ENCODE peak calls at places on chromosome 18, in eight cellular contexts. Q is neuronal stem cell, C is HCT116, J is mammary epithelial cell, Z is K562, U is SK-N-SH, K is kidney, R is IMR-90. D is an unnamed sample.

GRCh38 chr18:27540126-27540525 is 355.0 kb upstream of the CHST9 start:
- DNase-seq in C (no peak), R (no peak), U (no peak), Q (peak), Z (no peak), J (no peak), K (no peak), D (peak)

GRCh38 chr18:74768096-74768495 is 170.4 kb downstream of the ZNF407 start:
- DNase-seq in Q (no peak), Z (no peak), U (no peak), K (no peak), R (peak), C (no peak), J (no peak), D (no peak)

GRCh38 chr18:52569492-52569891 is 229.5 kb downstream of the DCC start:
- DNase-seq in K (no peak), U (no peak), J (peak), Q (no peak), Z (no peak), C (no peak), R (peak), D (no peak)

GRCh38 chr18:27844416-27844792 is 332.5 kb downstream of the CDH2 start:
- DNase-seq in C (no peak), U (no peak), Q (no peak), R (peak), J (peak), Z (no peak), K (no peak), D (no peak)

GRCh38 chr18:77218642-77219041 is 31.0 kb upstream of the GALR1 start:
- DNase-seq in C (no peak), Z (no peak), R (no peak), Q (no peak), K (no peak), J (no peak), U (no peak), D (no peak)

GRCh38 chr18:14948163-14948540 is 200.2 kb downstream of the ANKRD30B start:
- DNase-seq in Q (no peak), Z (no peak), R (no peak), J (no peak), K (no peak), C (no peak), U (no peak), D (no peak)

GRCh38 chr18:21826196-21826595 is 85.6 kb downstream of the MIB1 start:
- DNase-seq in J (peak), C (no peak), Z (no peak), U (no peak), K (no peak), Q (no peak), R (peak), D (peak)

GRCh38 chr18:6561029-6561861 is 146.5 kb upstream of the L3MBTL4 start:
- DNase-seq in Q (no peak), K (no peak), Z (peak), U (no peak), J (no peak), R (peak), C (no peak), D (peak)

GRCh38 chr18:10453885-10454772 is at the start of gene APCDD1:
- DNase-seq in Z (no peak), J (peak), U (peak), Q (peak), R (no peak), K (peak), C (no peak), D (peak)

GRCh38 chr18:62281684-62282083 is 43.4 kb upstream of the TNFRSF11A start:
- DNase-seq in K (no peak), R (peak), Q (no peak), C (no peak), Z (no peak), U (no peak), J (peak), D (no peak)

GRCh38 chr18:60202702-60203101 is 169.9 kb downstream of the MC4R start:
- DNase-seq in Q (no peak), C (no peak), K (no peak), R (no peak), J (no peak), Z (no peak), U (no peak), D (no peak)

GRCh38 chr18:46393230-46393629 is 263.8 kb downstream of the LOXHD1 start:
- DNase-seq in K (peak), R (no peak), U (peak), J (no peak), Z (peak), C (no peak), Q (peak), D (peak)

GRCh38 chr18:24917767-24918166 is 434.2 kb downstream of the ZNF521 start:
- DNase-seq in U (no peak), K (no peak), Z (no peak), C (no peak), J (no peak), Q (no peak), R (no peak), D (no peak)

GRCh38 chr18:38369772-38370690 is 804.4 kb upstream of the CELF4 start:
- DNase-seq in R (no peak), U (no peak), C (no peak), J (peak), K (no peak), Z (no peak), Q (no peak), D (no peak)

GRCh38 chr18:76610012-76610411 is 115.0 kb upstream of the ZNF516 start:
- DNase-seq in C (no peak), R (no peak), U (no peak), J (no peak), Z (no peak), Q (no peak), K (no peak), D (no peak)

GRCh38 chr18:20971886-20972267 is 139.7 kb downstream of the ROCK1 start:
- DNase-seq in J (peak), U (peak), R (peak), K (no peak), C (peak), Q (no peak), Z (peak), D (peak)

GRCh38 chr18:76401496-76401895 is 93.5 kb downstream of the ZNF516 start:
- DNase-seq in J (no peak), U (peak), K (no peak), R (no peak), Z (no peak), C (no peak), Q (no peak), D (no peak)

GRCh38 chr18:28834889-28835288 is 658.0 kb upstream of the CDH2 start:
- DNase-seq in K (no peak), Z (no peak), C (no peak), R (peak), U (no peak), J (peak), Q (no peak), D (no peak)

GRCh38 chr18:61731693-61732376 is 161.0 kb downstream of the RNF152 start:
- DNase-seq in Z (no peak), U (no peak), Q (no peak), J (no peak), K (no peak), R (no peak), C (no peak), D (no peak)

GRCh38 chr18:70998490-70998889 is 709.6 kb downstream of the SOCS6 start:
- DNase-seq in Z (no peak), K (no peak), R (no peak), U (no peak), J (no peak), Q (peak), C (no peak), D (peak)

GRCh38 chr18:63074987-63075404 is 244.6 kb downstream of the BCL2 start:
- DNase-seq in K (peak), Z (peak), R (peak), J (peak), C (peak), U (peak), Q (peak), D (peak)

GRCh38 chr18:37501136-37501535 is 64.5 kb downstream of the CELF4 start:
- DNase-seq in Q (no peak), R (no peak), J (peak), Z (no peak), C (no peak), K (no peak), U (no peak), D (no peak)

GRCh38 chr18:11516988-11517630 is 92.3 kb upstream of the SLC35G4 start:
- DNase-seq in R (no peak), U (no peak), Q (no peak), K (no peak), Z (no peak), J (no peak), C (no peak), D (no peak)

GRCh38 chr18:39561136-39561535 is 1995.5 kb upstream of the CELF4 start:
- DNase-seq in U (no peak), K (no peak), C (no peak), R (no peak), J (no peak), Q (no peak), Z (no peak), D (no peak)

GRCh38 chr18:24827500-24827899 is 367.1 kb downstream of the HRH4 start:
- DNase-seq in C (no peak), K (no peak), Q (no peak), Z (no peak), U (no peak), R (peak), J (no peak), D (no peak)

GRCh38 chr18:10266236-10266585 is 188.2 kb upstream of the APCDD1 start:
- DNase-seq in K (no peak), J (no peak), C (no peak), U (no peak), R (no peak), Z (no peak), Q (no peak), D (no peak)

GRCh38 chr18:46917808-46918600 is 602 bp downstream of the KATNAL2 start:
- DNase-seq in K (no peak), Q (no peak), U (no peak), J (peak), R (peak), Z (peak), C (no peak), D (peak)

GRCh38 chr18:41593276-41593675 is 361.8 kb upstream of the PIK3C3 start:
- DNase-seq in J (no peak), K (no peak), C (no peak), R (no peak), U (no peak), Z (no peak), Q (no peak), D (no peak)

GRCh38 chr18:9838144-9838877 is 47.5 kb upstream of the TXNDC2 start:
- DNase-seq in Z (no peak), Q (peak), K (no peak), R (no peak), U (no peak), J (no peak), C (peak), D (peak)

GRCh38 chr18:61496374-61496773 is 163.1 kb downstream of the CDH20 start:
- DNase-seq in U (no peak), J (no peak), R (no peak), C (no peak), Q (no peak), Z (no peak), K (no peak), D (no peak)

GRCh38 chr18:74892066-74892627 is 294.5 kb downstream of the ZNF407 start:
- DNase-seq in J (no peak), R (no peak), Q (no peak), C (no peak), U (no peak), K (no peak), Z (no peak), D (no peak)

GRCh38 chr18:22106536-22107292 is 62.7 kb upstream of the GATA6 start:
- DNase-seq in J (peak), Z (peak), R (peak), K (no peak), C (no peak), U (no peak), Q (no peak), D (no peak)

GRCh38 chr18:57054891-57055290 is 92.0 kb upstream of the BOD1L2 start:
- DNase-seq in Z (no peak), J (no peak), Q (no peak), K (no peak), U (no peak), C (no peak), R (no peak), D (no peak)

GRCh38 chr18:57052173-57052572 is 94.7 kb upstream of the BOD1L2 start:
- DNase-seq in C (no peak), R (no peak), J (no peak), Q (no peak), U (no peak), K (no peak), Z (no peak), D (no peak)

GRCh38 chr18:57051019-57051418 is 95.9 kb upstream of the BOD1L2 start:
- DNase-seq in J (no peak), C (no peak), U (no peak), Q (no peak), K (no peak), Z (no peak), R (no peak), D (no peak)

GRCh38 chr18:57051586-57052044 is 95.3 kb upstream of the BOD1L2 start:
- DNase-seq in C (no peak), Q (no peak), Z (peak), R (no peak), K (no peak), U (peak), J (no peak), D (no peak)

DNA sequence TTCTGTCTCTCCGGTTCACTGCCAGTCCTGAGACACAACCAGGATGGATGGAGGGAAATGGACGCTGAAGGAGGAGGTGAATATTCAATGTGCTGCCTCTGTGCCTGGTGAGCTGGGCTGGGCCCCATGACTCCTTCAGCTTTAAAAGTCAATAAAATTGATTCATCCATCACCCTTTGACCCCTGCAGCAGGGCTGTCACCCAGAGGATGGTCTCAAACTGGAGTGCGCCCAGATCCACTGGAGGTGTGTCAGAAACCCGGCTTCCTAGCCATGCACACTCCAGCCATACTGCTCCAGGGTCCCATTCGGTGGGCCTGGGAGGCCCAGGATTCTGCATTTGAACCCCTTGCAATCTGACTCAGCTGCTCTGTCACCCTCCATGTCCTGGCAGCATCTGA is 94.1 kb upstream of the BOD1L2 start:
- DNase-seq in Z (no peak), C (no peak), K (no peak), J (no peak), Q (no peak), U (no peak), R (no peak), D (no peak)
- H3K9ac ChIP-seq in Z (no peak), C (no peak), K (no peak), J (no peak), Q (no peak), U (no peak), R (no peak), D (no peak)

GRCh38 chr18:56522826-56523225 is 115.6 kb downstream of the TXNL1 start:
- DNase-seq in U (no peak), Q (no peak), J (no peak), R (peak), Z (no peak), K (no peak), C (no peak), D (no peak)

GRCh38 chr18:56516769-56517168 is 121.6 kb downstream of the TXNL1 start:
- DNase-seq in K (no peak), Z (no peak), J (peak), R (peak), C (no peak), U (no peak), Q (no peak), D (no peak)

GRCh38 chr18:56517181-56517580 is 121.2 kb downstream of the TXNL1 start:
- DNase-seq in U (no peak), R (no peak), J (no peak), C (no peak), Z (no peak), Q (no peak), K (no peak), D (no peak)

GRCh38 chr18:56515522-56515921 is 122.9 kb downstream of the TXNL1 start:
- DNase-seq in C (no peak), K (no peak), R (no peak), J (no peak), U (no peak), Z (no peak), Q (no peak), D (no peak)

GRCh38 chr18:56517761-56518160 is 120.6 kb downstream of the TXNL1 start:
- DNase-seq in Z (no peak), Q (no peak), K (no peak), U (no peak), R (no peak), C (no peak), J (no peak), D (no peak)
- H3K9ac ChIP-seq in Z (no peak), Q (no peak), K (no peak), U (no peak), R (no peak), C (no peak), J (no peak), D (no peak)

DNA sequence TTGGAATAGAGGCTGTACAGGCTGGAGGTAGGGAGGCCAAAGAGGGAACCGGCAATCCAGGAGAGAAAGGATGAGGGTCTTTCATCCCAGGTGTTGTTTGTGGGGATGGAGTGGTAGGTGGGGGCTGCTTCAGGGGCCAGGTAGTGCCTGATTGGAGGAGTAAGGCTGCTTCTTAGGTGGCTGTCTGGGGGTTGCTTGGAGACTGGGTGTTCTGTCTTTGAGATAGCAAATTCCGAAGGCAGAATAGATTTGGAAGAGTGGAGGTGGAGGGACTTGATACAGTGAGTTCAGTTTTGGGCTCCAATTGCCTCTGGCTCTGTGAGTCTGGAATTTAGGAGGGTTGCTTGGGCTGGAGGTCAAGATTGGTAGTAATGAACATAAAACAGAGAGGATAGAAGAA is 5.9 kb downstream of the ZNF532 start:
- DNase-seq in U (no peak), Z (no peak), K (no peak), R (no peak), C (no peak), J (no peak), Q (no peak), D (no peak)
- H3K9ac ChIP-seq in U (no peak), Z (no peak), K (no peak), R (peak), C (no peak), J (no peak), Q (no peak), D (no peak)

GRCh38 chr18:36066001-36066400 is 1.4 kb downstream of the RPRD1A start:
- DNase-seq in J (no peak), Z (peak), K (no peak), R (peak), U (no peak), Q (no peak), C (no peak), D (no peak)
- H3K9ac ChIP-seq in J (peak), Z (peak), K (peak), R (peak), U (peak), Q (no peak), C (peak), D (peak)

DNA sequence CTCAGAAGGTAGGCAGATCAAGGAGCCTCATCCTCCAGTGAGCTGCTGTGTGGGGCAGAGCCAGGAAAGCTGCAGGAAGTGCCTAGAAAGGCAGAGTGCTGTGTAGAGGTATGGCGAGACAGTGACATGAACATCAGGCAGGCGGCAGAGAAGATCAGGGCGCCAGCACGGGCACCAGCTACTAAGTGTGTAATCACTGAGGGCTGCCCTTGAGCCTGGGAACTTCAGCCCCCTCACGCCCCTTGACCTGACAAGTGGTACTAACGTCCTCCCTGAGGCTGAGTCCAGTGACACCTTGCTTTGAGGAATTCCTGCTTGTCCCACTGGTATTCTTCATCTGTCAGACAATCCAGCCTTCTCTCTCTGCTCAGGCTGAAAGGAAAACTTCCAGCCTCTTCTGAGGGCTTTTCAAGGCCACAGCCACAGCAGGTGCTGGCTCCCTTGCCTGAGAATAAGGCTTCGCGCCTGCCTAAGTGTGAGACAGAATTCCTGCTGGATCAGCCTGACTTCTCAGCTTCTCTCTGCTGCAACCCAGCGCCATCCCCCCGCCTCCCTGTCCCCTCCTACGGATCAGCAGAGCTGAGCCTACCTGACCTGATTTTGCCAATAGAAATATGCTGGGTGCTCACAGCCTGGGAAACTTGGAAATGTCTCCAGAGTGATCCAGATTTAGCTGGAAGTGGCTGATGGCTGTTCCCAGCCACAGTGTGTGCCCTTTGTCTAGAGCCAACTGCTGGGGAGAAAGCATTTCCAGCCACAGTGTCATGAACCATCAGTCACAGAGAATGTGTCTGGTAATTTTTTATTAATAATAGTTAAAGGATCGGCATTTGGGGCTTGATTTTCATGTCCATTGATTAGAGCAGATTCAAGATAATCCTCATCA is 148.0 kb downstream of the SMAD7 start:
- DNase-seq in U (no peak), Q (no peak), K (peak), R (no peak), J (no peak), C (no peak), Z (no peak), D (peak)
- H3K9ac ChIP-seq in U (no peak), Q (no peak), K (peak), R (no peak), J (no peak), C (no peak), Z (peak), D (no peak)

GRCh38 chr18:49492694-49493033 is 5.6 kb upstream of the C18orf32 start:
- DNase-seq in K (no peak), J (no peak), R (no peak), C (no peak), Q (no peak), U (no peak), Z (no peak), D (no peak)

GRCh38 chr18:49487711-49488310 is 777 bp upstream of the C18orf32 start:
- DNase-seq in K (no peak), R (no peak), C (no peak), J (no peak), U (no peak), Z (peak), Q (no peak), D (peak)

GRCh38 chr18:49491857-49492693 is 5.0 kb upstream of the C18orf32 start:
- DNase-seq in C (peak), U (peak), R (peak), K (peak), Q (peak), J (peak), Z (peak), D (peak)

GRCh38 chr18:49491534-49491856 is 4.5 kb upstream of the C18orf32 start:
- DNase-seq in Q (no peak), Z (no peak), R (no peak), K (no peak), J (no peak), U (no peak), C (no peak), D (no peak)

GRCh38 chr18:49490246-49490762 is 3.3 kb upstream of the C18orf32 start:
- DNase-seq in K (no peak), Z (no peak), Q (no peak), J (no peak), U (no peak), C (no peak), R (no peak), D (no peak)
- H3K9ac ChIP-seq in K (no peak), Z (peak), Q (no peak), J (peak), U (peak), C (peak), R (peak), D (peak)

GRCh38 chr18:78982186-78982585 is 2.6 kb downstream of the SALL3 start:
- DNase-seq in C (no peak), K (no peak), Q (no peak), R (no peak), J (no peak), Z (no peak), U (no peak), D (peak)

GRCh38 chr18:78980279-78980771 is 707 bp downstream of the SALL3 start:
- DNase-seq in K (no peak), Z (no peak), C (no peak), J (no peak), U (peak), Q (no peak), R (no peak), D (no peak)

GRCh38 chr18:78980777-78981651 is 1.4 kb downstream of the SALL3 start:
- DNase-seq in C (no peak), K (no peak), U (no peak), R (no peak), J (no peak), Q (no peak), Z (no peak), D (peak)

GRCh38 chr18:78979682-78980278 is at the start of gene SALL3:
- DNase-seq in K (no peak), Q (no peak), C (no peak), R (no peak), U (peak), Z (no peak), J (no peak), D (peak)

GRCh38 chr18:78981652-78981955 is 2.0 kb downstream of the SALL3 start:
- DNase-seq in Z (no peak), Q (no peak), K (no peak), U (no peak), J (no peak), C (no peak), R (no peak), D (peak)
- H3K9ac ChIP-seq in Z (no peak), Q (no peak), K (no peak), U (no peak), J (no peak), C (no peak), R (no peak), D (peak)